ENCODE peak calls at places on chromosomes 13 and 19, in five cellular contexts. O, Z, U, K and D are unnamed samples.

GRCh38 chr19:47663911-47664771 is 49.1 kb upstream of the EHD2 start:
- DNase-seq in O (peak), Z (no peak), U (peak), K (no peak), D (peak)

GRCh38 chr13:57437587-57437986 is 194.0 kb upstream of the PCDH17 start:
- DNase-seq in O (no peak), Z (peak), U (peak), K (no peak), D (no peak)

GRCh38 chr13:21735621-21736401 is 64.9 kb downstream of the FGF9 start:
- DNase-seq in O (no peak), Z (no peak), U (peak), K (no peak), D (no peak)

GRCh38 chr13:77767413-77767812 is 69.9 kb downstream of the SLAIN1 start:
- DNase-seq in O (no peak), Z (no peak), U (no peak), K (no peak), D (no peak)

GRCh38 chr19:17336872-17337674 is at the start of gene GTPBP3:
- DNase-seq in O (peak), Z (peak), U (peak), K (peak), D (peak)

GRCh38 chr13:40052954-40053353 is 397.5 kb downstream of the COG6 start:
- DNase-seq in O (no peak), Z (no peak), U (no peak), K (no peak), D (no peak)

GRCh38 chr19:12064266-12065099 is at the start of gene ZNF844:
- DNase-seq in O (peak), Z (peak), U (peak), K (peak), D (peak)

GRCh38 chr13:45941261-45941660 is 89.7 kb upstream of the SIAH3 start:
- DNase-seq in O (no peak), Z (no peak), U (peak), K (no peak), D (no peak)

GRCh38 chr13:97121894-97122293 is 100.2 kb upstream of the MBNL2 start:
- DNase-seq in O (peak), Z (no peak), U (peak), K (no peak), D (peak)

GRCh38 chr13:35903075-35903474 is 228.1 kb downstream of the DCLK1 start:
- DNase-seq in O (no peak), Z (no peak), U (no peak), K (no peak), D (no peak)

GRCh38 chr19:46489445-46490272 is 6.0 kb downstream of the PNMA8B start:
- DNase-seq in O (peak), Z (no peak), U (peak), K (no peak), D (peak)

GRCh38 chr19:44539991-44540390 is 10.5 kb upstream of the CEACAM20 start:
- DNase-seq in O (no peak), Z (no peak), U (no peak), K (no peak), D (no peak)

GRCh38 chr19:19742773-19743172 is 9.9 kb upstream of the ZNF14 start:
- DNase-seq in O (no peak), Z (no peak), U (no peak), K (no peak), D (no peak)

GRCh38 chr19:10390652-10391286 is 10.4 kb upstream of the TYK2 start:
- DNase-seq in O (peak), Z (peak), U (peak), K (peak), D (peak)

GRCh38 chr19:4606921-4607678 is 32.2 kb upstream of the TNFAIP8L1 start:
- DNase-seq in O (no peak), Z (peak), U (peak), K (peak), D (peak)
- H4K8ac ChIP-seq in O (no peak), Z (no peak), U (no peak), K (no peak), D (no peak)

GRCh38 chr13:41144576-41144975 is 12.0 kb upstream of the KBTBD6 start:
- DNase-seq in O (no peak), Z (no peak), U (no peak), K (no peak), D (no peak)
- H3K4me2 ChIP-seq in O (peak), Z (no peak), U (no peak), K (no peak), D (no peak)

DNA sequence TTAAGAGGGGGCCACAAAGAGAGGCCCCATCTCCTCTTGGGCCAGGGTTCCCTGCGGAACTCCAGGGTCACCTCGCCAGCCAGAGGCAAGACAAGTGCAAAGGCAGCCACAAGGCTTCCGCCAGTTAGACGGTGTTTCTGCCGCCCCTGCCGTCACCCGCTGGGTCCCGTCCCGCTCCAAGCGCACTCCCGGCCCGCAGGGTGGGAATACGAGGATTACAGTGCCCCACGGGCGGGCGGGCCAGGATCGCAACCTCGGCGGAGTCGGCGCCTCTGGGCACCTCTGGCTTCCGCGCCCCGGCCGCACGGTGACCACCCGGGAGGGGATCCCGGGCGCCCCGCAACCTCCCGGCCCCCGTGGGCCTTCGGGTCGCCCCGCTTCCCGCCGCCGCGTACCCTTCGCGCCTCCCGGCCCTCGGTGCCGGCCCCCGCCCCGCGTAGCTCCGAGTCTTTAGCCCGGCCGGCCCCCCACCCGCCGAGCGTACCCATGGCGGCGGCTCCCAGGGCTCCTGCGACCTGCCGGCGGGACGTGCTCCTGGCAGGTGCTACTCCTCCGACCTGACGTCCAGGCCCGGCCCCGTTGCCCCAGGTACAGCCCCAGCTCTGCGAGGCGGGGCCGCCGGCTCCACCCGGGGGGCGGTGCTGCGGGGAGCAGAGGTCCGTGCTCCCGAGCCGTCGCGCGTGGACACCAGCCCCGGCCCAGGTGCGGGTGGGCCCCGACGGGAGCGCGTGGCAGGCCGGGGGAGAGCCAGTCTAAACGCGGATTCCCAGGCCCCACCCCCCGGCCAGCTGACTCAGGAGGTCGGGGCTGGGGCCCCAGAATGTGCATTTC is at the start of gene SLC15A1:
- DNase-seq in O (no peak), Z (peak), U (no peak), K (no peak), D (no peak)
- H3K23ac ChIP-seq in O (peak), Z (no peak), U (peak), K (peak), D (peak)

GRCh38 chr19:2079865-2080301 is 16.2 kb downstream of the MOB3A start:
- DNase-seq in O (no peak), Z (no peak), U (no peak), K (no peak), D (no peak)
- H4K8ac ChIP-seq in O (no peak), Z (no peak), U (no peak), K (no peak), D (peak)

DNA sequence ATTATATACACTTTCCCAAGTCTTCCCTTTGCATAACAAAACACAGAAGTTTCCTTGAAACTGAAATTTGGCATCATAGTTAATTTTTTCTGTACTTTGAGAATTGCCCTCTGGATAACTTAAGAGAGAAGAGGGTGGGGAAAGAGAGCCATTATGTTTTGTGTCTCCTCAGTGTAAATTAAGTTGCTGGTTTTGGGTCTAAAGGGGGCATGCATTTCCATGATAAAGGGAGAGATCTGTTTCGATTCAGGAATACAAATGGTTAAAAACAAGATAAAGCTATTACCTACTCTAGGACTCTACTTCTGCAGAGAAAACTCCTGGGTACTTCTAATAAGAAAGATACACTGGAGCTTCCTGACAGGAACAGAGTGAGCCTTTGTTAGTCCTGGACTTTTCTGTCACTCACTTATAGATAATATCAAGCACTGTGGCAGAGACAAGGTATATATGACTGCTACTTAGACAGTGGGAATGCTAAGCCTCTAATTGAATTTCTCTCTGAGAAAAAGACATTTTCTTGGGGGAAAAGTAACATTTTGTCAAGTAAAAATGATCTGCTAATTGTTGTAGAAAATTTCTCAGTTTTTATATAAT is 142.8 kb upstream of the PCDH9 start:
- DNase-seq in O (no peak), Z (no peak), U (no peak), K (no peak), D (no peak)
- H3K4me2 ChIP-seq in O (no peak), Z (no peak), U (no peak), K (no peak), D (no peak)